ENCODE peak calls at places on chromosomes 7 and 10, in four cellular contexts. Y is GM12878, V is K562, T is HepG2. A is an unnamed sample.

GRCh38 chr10:77946084-77946483 is 19.5 kb upstream of the DLG5 start:
- DNase-seq in Y (no peak), V (no peak), T (no peak), A (no peak)

GRCh38 chr10:30691601-30692015 is 62.1 kb upstream of the LYZL2 start:
- DNase-seq in Y (no peak), V (peak; percentile 16), T (no peak), A (no peak)

GRCh38 chr10:81873932-81874816 is 820 bp upstream of the NRG3 start:
- DNase-seq in Y (no peak), V (no peak), T (no peak), A (peak; percentile 57)

GRCh38 chr10:14093735-14094484 is 236.8 kb downstream of the FRMD4A start:
- DNase-seq in Y (no peak), V (no peak), T (no peak), A (no peak)

GRCh38 chr10:21363753-21364104 is 161.8 kb downstream of the SKIDA1 start:
- DNase-seq in Y (no peak), V (no peak), T (no peak), A (no peak)

GRCh38 chr7:138352570-138353461 is 107.2 kb upstream of the TRIM24 start:
- DNase-seq in Y (no peak), V (peak; percentile 98), T (peak; percentile 100), A (no peak)

GRCh38 chr7:36048141-36048901 is 104.7 kb upstream of the EEPD1 start:
- DNase-seq in Y (no peak), V (no peak), T (no peak), A (no peak)

GRCh38 chr10:129788211-129788610 is 175.9 kb downstream of the EBF3 start:
- DNase-seq in Y (no peak), V (no peak), T (no peak), A (no peak)

GRCh38 chr7:100571829-100572116 is 1.9 kb downstream of the SAP25 start:
- DNase-seq in Y (no peak), V (no peak), T (no peak), A (no peak)

GRCh38 chr10:102515724-102516123 is 12.0 kb downstream of the SUFU start:
- DNase-seq in Y (no peak), V (no peak), T (no peak), A (no peak)

GRCh38 chr10:95246582-95247051 is 44.2 kb downstream of the PDLIM1 start:
- DNase-seq in Y (no peak), V (peak; percentile 59), T (peak; percentile 62), A (peak; percentile 82)

GRCh38 chr7:80781561-80781979 is 137.3 kb downstream of the SEMA3C start:
- DNase-seq in Y (no peak), V (no peak), T (no peak), A (no peak)

GRCh38 chr10:79926037-79926436 is 22.9 kb downstream of the SFTPD start:
- DNase-seq in Y (no peak), V (peak; percentile 3), T (no peak), A (no peak)

GRCh38 chr7:105837765-105838241 is 38.6 kb downstream of the ATXN7L1 start:
- DNase-seq in Y (no peak), V (no peak), T (no peak), A (no peak)

GRCh38 chr10:101889256-101890210 is 45.9 kb upstream of the KCNIP2 start:
- DNase-seq in Y (peak; percentile 66), V (no peak), T (peak; percentile 64), A (peak; percentile 81)

GRCh38 chr10:86065711-86066251 is 300.8 kb downstream of the GRID1 start:
- DNase-seq in Y (no peak), V (no peak), T (no peak), A (no peak)

GRCh38 chr10:123607386-123607785 is 58.8 kb upstream of the GPR26 start:
- DNase-seq in Y (no peak), V (no peak), T (no peak), A (no peak)

GRCh38 chr7:133207687-133208086 is 45.2 kb upstream of the EXOC4 start:
- DNase-seq in Y (no peak), V (peak; percentile 47), T (peak; percentile 21), A (no peak)

GRCh38 chr7:156836443-156836842 is 56.5 kb downstream of the LMBR1 start:
- DNase-seq in Y (no peak), V (no peak), T (no peak), A (no peak)

GRCh38 chr7:85204061-85204460 is 17.2 kb upstream of the SEMA3D start:
- DNase-seq in Y (no peak), V (no peak), T (no peak), A (no peak)

GRCh38 chr7:95367606-95368005 is 28.6 kb downstream of the PON3 start:
- DNase-seq in Y (no peak), V (no peak), T (no peak), A (no peak)

GRCh38 chr7:16921644-16922257 is 40.0 kb upstream of the AGR3 start:
- DNase-seq in Y (no peak), V (no peak), T (no peak), A (no peak)

GRCh38 chr10:97463363-97464132 is 17.6 kb downstream of the ZDHHC16 start:
- DNase-seq in Y (peak; percentile 9), V (peak; percentile 41), T (peak; percentile 87), A (peak; percentile 78)

GRCh38 chr10:18563003-18563726 is 88.2 kb downstream of the NSUN6 start:
- DNase-seq in Y (no peak), V (no peak), T (no peak), A (no peak)

GRCh38 chr7:80361948-80362347 is 149.9 kb downstream of the GNAT3 start:
- DNase-seq in Y (no peak), V (no peak), T (peak; percentile 28), A (no peak)

GRCh38 chr7:66303454-66304160 is 98.5 kb downstream of the TPST1 start:
- DNase-seq in Y (no peak), V (no peak), T (no peak), A (no peak)

GRCh38 chr10:130398090-130398994 is 262.2 kb downstream of the GLRX3 start:
- DNase-seq in Y (no peak), V (no peak), T (no peak), A (no peak)

GRCh38 chr7:92289321-92289720 is 43.5 kb downstream of the ANKIB1 start:
- DNase-seq in Y (no peak), V (no peak), T (no peak), A (no peak)

GRCh38 chr10:33193057-33193866 is 141.2 kb downstream of the NRP1 start:
- DNase-seq in Y (no peak), V (peak; percentile 55), T (peak; percentile 80), A (peak; percentile 64)

GRCh38 chr10:12960431-12960898 is 41.0 kb downstream of the CCDC3 start:
- DNase-seq in Y (no peak), V (no peak), T (peak; percentile 6), A (no peak)

GRCh38 chr10:63214586-63214985 is 81.5 kb downstream of the NRBF2 start:
- DNase-seq in Y (no peak), V (no peak), T (no peak), A (no peak)

GRCh38 chr10:63210611-63211196 is 77.6 kb downstream of the NRBF2 start:
- DNase-seq in Y (no peak), V (no peak), T (no peak), A (no peak)

GRCh38 chr10:63217120-63217605 is 84.0 kb downstream of the NRBF2 start:
- DNase-seq in Y (no peak), V (peak; percentile 39), T (peak; percentile 44), A (peak; percentile 25)

GRCh38 chr10:63209703-63210102 is 76.6 kb downstream of the NRBF2 start:
- DNase-seq in Y (no peak), V (no peak), T (no peak), A (no peak)

GRCh38 chr10:63213489-63213888 is 80.4 kb downstream of the NRBF2 start:
- DNase-seq in Y (no peak), V (no peak), T (no peak), A (no peak)
- TF ChIP-seq FOXK2 in Y (no peak), V (no peak), T (no peak), A (no peak)

GRCh38 chr7:78716876-78717275 is 736.6 kb downstream of the MAGI2 start:
- DNase-seq in Y (no peak), V (no peak), T (peak; percentile 1), A (no peak)
- TF ChIP-seq FOXK2 in Y (no peak), V (no peak), T (no peak), A (no peak)

GRCh38 chr10:132397671-132398565 is 918 bp downstream of the PWWP2B start:
- DNase-seq in Y (no peak), V (peak; percentile 35), T (no peak), A (no peak)

GRCh38 chr10:132397036-132397541 is at the start of gene PWWP2B:
- DNase-seq in Y (no peak), V (peak; percentile 57), T (no peak), A (peak; percentile 76)

GRCh38 chr10:132399117-132400035 is 2.4 kb downstream of the PWWP2B start:
- DNase-seq in Y (no peak), V (no peak), T (no peak), A (no peak)

GRCh38 chr10:132400041-132400546 is 3.1 kb downstream of the PWWP2B start:
- DNase-seq in Y (no peak), V (no peak), T (no peak), A (no peak)

DNA sequence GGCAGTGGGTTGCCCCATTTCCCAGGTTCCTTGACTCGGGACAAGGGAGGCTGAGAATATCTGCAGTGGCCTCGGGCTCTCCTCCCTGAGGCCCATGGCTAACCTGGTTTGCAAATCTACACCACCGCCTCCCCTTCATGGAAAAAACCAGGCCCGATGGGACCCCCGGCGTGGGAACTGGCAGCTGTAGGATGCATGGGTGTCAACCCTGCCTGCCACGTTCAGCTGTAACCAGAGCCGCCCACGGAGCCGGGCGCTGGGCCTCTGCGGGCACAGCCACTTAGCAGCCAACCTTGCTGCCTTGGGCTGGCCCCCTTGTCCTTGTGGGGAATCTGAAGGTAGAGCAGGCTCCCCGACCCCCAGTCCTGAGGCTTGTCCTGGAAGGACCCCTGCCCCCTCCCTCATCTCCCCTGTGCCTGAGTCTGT is 1.6 kb downstream of the PWWP2B start:
- DNase-seq in Y (no peak), V (no peak), T (no peak), A (no peak)
- TF ChIP-seq FOXK2 in Y (no peak), V (no peak), T (no peak), A (no peak)

GRCh38 chr7:76428149-76428823 is 3.5 kb downstream of the ZP3 start:
- DNase-seq in Y (no peak), V (peak; percentile 3), T (no peak), A (no peak)

GRCh38 chr7:76430836-76431235 is 6.1 kb downstream of the ZP3 start:
- DNase-seq in Y (no peak), V (no peak), T (no peak), A (no peak)

GRCh38 chr7:76427635-76428034 is 2.9 kb downstream of the ZP3 start:
- DNase-seq in Y (no peak), V (no peak), T (no peak), A (no peak)

GRCh38 chr7:76428868-76429805 is 4.4 kb downstream of the ZP3 start:
- DNase-seq in Y (no peak), V (peak; percentile 20), T (no peak), A (no peak)

GRCh38 chr7:76430211-76430610 is 5.5 kb downstream of the ZP3 start:
- DNase-seq in Y (no peak), V (peak; percentile 2), T (no peak), A (no peak)
- TF ChIP-seq FOXK2 in Y (no peak), V (no peak), T (no peak), A (no peak)